ENCODE peak calls at places on chromosomes 13 and 19, in four cellular contexts. V is BJ, H is T-cell, I is frontal cortex. W is an unnamed sample.
A peak's percentile ranks its signal among the peaks of the same experiment; 100 is the strongest.

GRCh38 chr13:110929104-110929777 is 14.4 kb upstream of the ANKRD10 start:
- DNase-seq in H (no peak), I (no peak), V (no peak), W (no peak)

GRCh38 chr13:111153279-111153976 is 38.3 kb downstream of the ARHGEF7 start:
- DNase-seq in I (peak; percentile 97), H (peak; percentile 91), V (peak; percentile 47), W (peak; percentile 76)

GRCh38 chr19:772730-773436 is 22.0 kb downstream of the MISP start:
- DNase-seq in H (no peak), I (no peak), V (no peak), W (no peak)

GRCh38 chr19:16088351-16088984 is 12.2 kb downstream of the TPM4 start:
- DNase-seq in I (no peak), H (no peak), V (no peak), W (no peak)

GRCh38 chr19:37963190-37963947 is 56.4 kb downstream of the SIPA1L3 start:
- DNase-seq in V (no peak), H (no peak), I (no peak), W (peak; percentile 35)

GRCh38 chr19:11453468-11454341 is 18.3 kb downstream of the PRKCSH start:
- DNase-seq in H (peak; percentile 33), I (peak; percentile 44), V (no peak), W (no peak)

GRCh38 chr13:113119166-113119821 is 3.3 kb upstream of the F10 start:
- DNase-seq in V (no peak), H (no peak), I (no peak), W (no peak)

GRCh38 chr13:114010401-114011101 is 36.7 kb upstream of the C13orf46 start:
- DNase-seq in H (peak; percentile 37), V (no peak), I (no peak), W (no peak)

GRCh38 chr19:46000497-46001246 is 5.4 kb downstream of the CCDC61 start:
- DNase-seq in I (no peak), V (no peak), H (peak; percentile 82), W (no peak)

GRCh38 chr19:984165-984967 is at the start of gene WDR18:
- DNase-seq in I (peak; percentile 100), V (peak; percentile 27), H (peak; percentile 85), W (peak; percentile 67)

GRCh38 chr13:37306778-37307544 is 201.5 kb upstream of the CSNK1A1L start:
- DNase-seq in H (no peak), I (no peak), V (peak; percentile 91), W (peak; percentile 90)

GRCh38 chr13:48029859-48030258 is 7.7 kb upstream of the NUDT15 start:
- DNase-seq in I (no peak), V (no peak), H (no peak), W (no peak)

GRCh38 chr19:31316201-31316951 is 32.9 kb downstream of the TSHZ3 start:
- DNase-seq in V (no peak), H (no peak), I (no peak), W (no peak)

GRCh38 chr13:50131998-50132936 is 117.0 kb downstream of the KCNRG start:
- DNase-seq in I (no peak), H (peak; percentile 15), V (no peak), W (no peak)

GRCh38 chr19:7199613-7200533 is 94.3 kb downstream of the INSR start:
- DNase-seq in H (no peak), I (no peak), V (no peak), W (no peak)

GRCh38 chr19:17402982-17403855 is 2.2 kb downstream of the BST2 start:
- DNase-seq in I (no peak), H (peak; percentile 45), V (no peak), W (no peak)

GRCh38 chr13:30998548-30999140 is 66.2 kb downstream of the TEX26 start:
- DNase-seq in I (no peak), V (no peak), H (no peak), W (no peak)

GRCh38 chr19:18086590-18087138 is at the start of gene IL12RB1:
- DNase-seq in I (no peak), H (peak; percentile 58), V (no peak), W (no peak)

GRCh38 chr13:27004866-27005265 is 166.7 kb downstream of the USP12 start:
- DNase-seq in I (no peak), V (no peak), H (no peak), W (no peak)

GRCh38 chr19:6100284-6100915 is 9.9 kb downstream of the RFX2 start:
- DNase-seq in V (no peak), H (peak; percentile 35), I (no peak), W (no peak)

GRCh38 chr13:103288114-103288513 is 221.9 kb upstream of the SLC10A2 start:
- DNase-seq in H (no peak), I (no peak), V (no peak), W (no peak)

GRCh38 chr19:29645911-29646310 is 19.4 kb upstream of the PLEKHF1 start:
- DNase-seq in V (no peak), I (no peak), H (peak; percentile 5), W (no peak)

GRCh38 chr19:51359294-51359693 is 6.9 kb downstream of the ETFB start:
- DNase-seq in H (no peak), V (peak; percentile 46), I (no peak), W (peak; percentile 80)

GRCh38 chr13:73809561-73809960 is 324.6 kb downstream of the KLF12 start:
- DNase-seq in H (no peak), V (no peak), I (no peak), W (no peak)

GRCh38 chr13:46571941-46572340 is 19.0 kb downstream of the LRCH1 start:
- DNase-seq in V (no peak), I (no peak), H (no peak), W (no peak)

GRCh38 chr19:53004242-53004641 is 9.5 kb upstream of the ERVV-1 start:
- DNase-seq in I (no peak), H (no peak), V (no peak), W (no peak)

GRCh38 chr19:39428309-39429112 is 7.2 kb downstream of the RPS16 start:
- DNase-seq in I (no peak), H (no peak), V (peak; percentile 63), W (peak; percentile 78)

GRCh38 chr13:114339779-114340534 is 25.7 kb downstream of the CHAMP1 start:
- DNase-seq in H (peak; percentile 53), I (no peak), V (no peak), W (peak; percentile 17)

GRCh38 chr13:112959206-112959605 is 9.8 kb upstream of the MCF2L start:
- DNase-seq in I (peak; percentile 57), V (no peak), H (no peak), W (no peak)